ENCODE peak calls at places on chromosome 10, in five cellular contexts. E, N, B, R and V are unnamed samples.

GRCh38 chr10:97888641-97889262 is 39.1 kb downstream of the GOLGA7B start:
- DNase-seq in E (peak), N (no peak), B (no peak), R (peak), V (peak)

GRCh38 chr10:73743905-73744689 is at the start of gene SEC24C:
- DNase-seq in E (peak), N (peak), B (peak), R (peak), V (peak)

GRCh38 chr10:29862926-29863614 is 196.3 kb downstream of the JCAD start:
- DNase-seq in E (no peak), N (no peak), B (no peak), R (peak), V (peak)

GRCh38 chr10:86659161-86659691 is 4.9 kb downstream of the OPN4 start:
- DNase-seq in E (no peak), N (no peak), B (no peak), R (no peak), V (no peak)

GRCh38 chr10:4615042-4615441 is 211.0 kb upstream of the AKR1E2 start:
- DNase-seq in E (no peak), N (no peak), B (no peak), R (no peak), V (no peak)

GRCh38 chr10:31359979-31360378 is 41.0 kb downstream of the ZEB1 start:
- DNase-seq in E (peak), N (no peak), B (no peak), R (peak), V (peak)

GRCh38 chr10:130820880-130821482 is 490.5 kb downstream of the TCERG1L start:
- DNase-seq in E (no peak), N (no peak), B (peak), R (no peak), V (no peak)

GRCh38 chr10:31321396-31321941 is 2.5 kb downstream of the ZEB1 start:
- DNase-seq in E (peak), N (no peak), B (no peak), R (peak), V (peak)

GRCh38 chr10:36256905-36257304 is 614.8 kb upstream of the FZD8 start:
- DNase-seq in E (no peak), N (no peak), B (no peak), R (peak), V (peak)

GRCh38 chr10:116826803-116827202 is 22.5 kb upstream of the ENO4 start:
- DNase-seq in E (no peak), N (no peak), B (no peak), R (peak), V (peak)

GRCh38 chr10:132602610-132603009 is 65.0 kb downstream of the INPP5A start:
- DNase-seq in E (no peak), N (no peak), B (no peak), R (no peak), V (no peak)

GRCh38 chr10:24904830-24905229 is 47.6 kb downstream of the PRTFDC1 start:
- DNase-seq in E (no peak), N (no peak), B (no peak), R (no peak), V (no peak)

GRCh38 chr10:98331888-98332287 is 63.9 kb upstream of the LOXL4 start:
- DNase-seq in E (no peak), N (no peak), B (no peak), R (no peak), V (no peak)

GRCh38 chr10:100759331-100759730 is 13.9 kb downstream of the PAX2 start:
- DNase-seq in E (no peak), N (no peak), B (no peak), R (no peak), V (no peak)

GRCh38 chr10:19119191-19119590 is 70.6 kb downstream of the MALRD1 start:
- DNase-seq in E (no peak), N (no peak), B (no peak), R (no peak), V (no peak)

GRCh38 chr10:90751107-90751997 is 106.5 kb downstream of the HTR7 start:
- DNase-seq in E (peak), N (no peak), B (peak), R (peak), V (peak)